ENCODE peak calls at places on chromosomes 5 and 9, in four cellular contexts. One of them, this sample, is unnamed.
A peak's percentile ranks its signal among the peaks of the same experiment; 100 is the strongest.

GRCh38 chr5:170541146-170541769 is 37.4 kb downstream of the KCNIP1 start:
- DNase-seq in nephron progenitor cell: no peak
- DNase-seq in glutamatergic neuron: no peak
- DNase-seq in endothelial cell: no peak
- DNase-seq in this sample: no peak

GRCh38 chr5:180830253-180831138 is 27.9 kb upstream of the MGAT1 start:
- DNase-seq in nephron progenitor cell: no peak
- DNase-seq in glutamatergic neuron: peak; percentile 77
- DNase-seq in endothelial cell: no peak
- DNase-seq in this sample: no peak

GRCh38 chr5:169302046-169302445 is 1.1 kb upstream of the SLIT3 start:
- DNase-seq in nephron progenitor cell: no peak
- DNase-seq in glutamatergic neuron: no peak
- DNase-seq in endothelial cell: no peak
- DNase-seq in this sample: no peak

GRCh38 chr5:134113572-134113907 is 941 bp upstream of the TCF7 start:
- DNase-seq in nephron progenitor cell: peak; percentile 23
- DNase-seq in glutamatergic neuron: no peak
- DNase-seq in endothelial cell: no peak
- DNase-seq in this sample: no peak

GRCh38 chr9:136975624-136976023 is 1.7 kb upstream of the PTGDS start:
- DNase-seq in nephron progenitor cell: peak; percentile 41
- DNase-seq in glutamatergic neuron: no peak
- DNase-seq in endothelial cell: peak; percentile 55
- DNase-seq in this sample: no peak

GRCh38 chr9:2271426-2271825 is 256.3 kb downstream of the SMARCA2 start:
- DNase-seq in nephron progenitor cell: no peak
- DNase-seq in glutamatergic neuron: no peak
- DNase-seq in endothelial cell: no peak
- DNase-seq in this sample: no peak

GRCh38 chr9:89474939-89475338 is 23.0 kb downstream of the SEMA4D start:
- DNase-seq in nephron progenitor cell: no peak
- DNase-seq in glutamatergic neuron: no peak
- DNase-seq in endothelial cell: no peak
- DNase-seq in this sample: no peak

GRCh38 chr9:132977626-132978450 is 656 bp upstream of the GFI1B start:
- DNase-seq in nephron progenitor cell: peak; percentile 80
- DNase-seq in glutamatergic neuron: peak; percentile 77
- DNase-seq in endothelial cell: peak; percentile 75
- DNase-seq in this sample: peak; percentile 58

GRCh38 chr5:109654455-109654854 is 35.3 kb upstream of the MAN2A1 start:
- DNase-seq in nephron progenitor cell: no peak
- DNase-seq in glutamatergic neuron: no peak
- DNase-seq in endothelial cell: no peak
- DNase-seq in this sample: no peak

GRCh38 chr5:133298447-133298846 is 246.6 kb downstream of the HSPA4 start:
- DNase-seq in nephron progenitor cell: no peak
- DNase-seq in glutamatergic neuron: no peak
- DNase-seq in endothelial cell: no peak
- DNase-seq in this sample: no peak

GRCh38 chr9:6567140-6567591 is 78.4 kb downstream of the GLDC start:
- DNase-seq in nephron progenitor cell: no peak
- DNase-seq in glutamatergic neuron: no peak
- DNase-seq in endothelial cell: no peak
- DNase-seq in this sample: no peak

GRCh38 chr5:84825616-84826015 is 440.9 kb upstream of the EDIL3 start:
- DNase-seq in nephron progenitor cell: no peak
- DNase-seq in glutamatergic neuron: no peak
- DNase-seq in endothelial cell: no peak
- DNase-seq in this sample: no peak

GRCh38 chr9:86043586-86043985 is 55.8 kb downstream of the GOLM1 start:
- DNase-seq in nephron progenitor cell: no peak
- DNase-seq in glutamatergic neuron: no peak
- DNase-seq in endothelial cell: no peak
- DNase-seq in this sample: no peak

GRCh38 chr9:24257726-24258125 is 288.0 kb downstream of the IZUMO3 start:
- DNase-seq in nephron progenitor cell: no peak
- DNase-seq in glutamatergic neuron: peak; percentile 15
- DNase-seq in endothelial cell: no peak
- DNase-seq in this sample: no peak

GRCh38 chr5:136104311-136104975 is 28.2 kb upstream of the SMAD5 start:
- DNase-seq in nephron progenitor cell: no peak
- DNase-seq in glutamatergic neuron: no peak
- DNase-seq in endothelial cell: no peak
- DNase-seq in this sample: no peak

GRCh38 chr5:97355775-97356174 is 172.7 kb upstream of the RIOK2 start:
- DNase-seq in nephron progenitor cell: no peak
- DNase-seq in glutamatergic neuron: no peak
- DNase-seq in endothelial cell: no peak
- DNase-seq in this sample: no peak

GRCh38 chr9:121985792-121986494 is 107.2 kb downstream of the TTLL11 start:
- DNase-seq in nephron progenitor cell: no peak
- DNase-seq in glutamatergic neuron: no peak
- DNase-seq in endothelial cell: no peak
- DNase-seq in this sample: no peak
- TF ChIP-seq CTCF in nephron progenitor cell: no peak
- TF ChIP-seq CTCF in glutamatergic neuron: no peak
- TF ChIP-seq CTCF in endothelial cell: no peak
- TF ChIP-seq CTCF in this sample: no peak

DNA sequence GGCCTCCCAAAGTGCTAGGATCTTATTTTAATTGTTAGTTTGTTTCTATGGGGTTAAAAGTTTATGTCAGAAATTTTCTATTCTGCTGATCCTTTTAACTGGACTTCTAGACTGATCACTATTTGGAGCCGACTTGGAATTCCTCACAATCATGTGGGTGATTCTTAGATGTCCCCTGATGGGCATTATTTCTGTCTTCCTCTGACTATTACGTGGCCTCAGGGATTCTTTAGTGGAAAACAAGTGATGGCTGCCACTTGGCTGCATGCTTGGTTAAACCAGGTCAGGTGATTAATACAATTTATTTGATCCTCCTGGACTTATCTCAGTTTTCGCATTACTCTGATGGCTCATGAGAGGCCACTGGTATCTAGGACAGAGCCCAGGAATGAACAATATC is 32.2 kb upstream of the OR2S2 start:
- DNase-seq in nephron progenitor cell: no peak
- DNase-seq in glutamatergic neuron: no peak
- DNase-seq in endothelial cell: no peak
- DNase-seq in this sample: no peak
- TF ChIP-seq CTCF in nephron progenitor cell: no peak
- TF ChIP-seq CTCF in glutamatergic neuron: no peak
- TF ChIP-seq CTCF in endothelial cell: no peak
- TF ChIP-seq CTCF in this sample: no peak

DNA sequence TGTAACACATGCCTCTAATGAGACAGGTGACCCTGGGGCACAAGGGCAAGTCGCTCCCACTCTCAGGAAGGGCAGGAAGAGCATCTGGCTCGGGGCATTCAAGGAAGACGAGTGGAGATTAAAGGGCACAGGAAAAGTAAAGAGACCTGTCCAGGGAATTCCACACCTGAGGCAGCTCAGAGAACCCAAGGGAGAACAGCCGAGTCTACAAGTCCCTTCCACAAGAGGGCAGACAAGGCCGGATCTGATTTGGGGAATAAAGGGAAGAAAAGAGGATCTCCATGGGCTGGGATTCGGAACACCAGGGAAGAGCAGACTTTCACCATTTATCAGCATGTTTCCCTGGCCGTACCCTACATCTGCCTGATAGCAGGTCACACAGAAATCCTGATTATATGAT is 28.1 kb downstream of the GPX3 start:
- DNase-seq in nephron progenitor cell: no peak
- DNase-seq in glutamatergic neuron: no peak
- DNase-seq in endothelial cell: no peak
- DNase-seq in this sample: no peak
- TF ChIP-seq CTCF in nephron progenitor cell: no peak
- TF ChIP-seq CTCF in glutamatergic neuron: no peak
- TF ChIP-seq CTCF in endothelial cell: no peak
- TF ChIP-seq CTCF in this sample: peak; percentile 31

DNA sequence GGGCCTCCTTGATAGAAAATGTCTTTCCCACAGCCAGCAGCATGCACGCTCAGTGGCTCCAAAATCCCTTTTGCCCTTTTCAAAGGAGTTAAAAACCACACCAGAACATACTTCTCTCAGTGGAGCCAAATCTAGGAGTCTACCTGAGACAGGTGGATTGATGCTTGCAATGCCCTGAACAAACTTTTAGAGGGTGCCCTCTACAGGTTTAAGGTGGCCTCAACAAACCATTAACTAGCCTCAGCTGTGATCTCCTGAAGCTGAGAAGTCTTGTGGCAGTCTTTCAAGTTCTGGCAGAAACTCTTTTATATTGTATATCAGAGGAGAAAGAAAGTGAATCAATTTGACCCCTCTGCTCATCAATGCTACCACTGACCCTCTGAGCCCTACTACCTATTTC is 125.4 kb downstream of the MED27 start:
- DNase-seq in nephron progenitor cell: no peak
- DNase-seq in glutamatergic neuron: no peak
- DNase-seq in endothelial cell: no peak
- DNase-seq in this sample: no peak
- TF ChIP-seq CTCF in nephron progenitor cell: peak; percentile 32
- TF ChIP-seq CTCF in glutamatergic neuron: peak; percentile 27
- TF ChIP-seq CTCF in endothelial cell: no peak
- TF ChIP-seq CTCF in this sample: peak; percentile 43

DNA sequence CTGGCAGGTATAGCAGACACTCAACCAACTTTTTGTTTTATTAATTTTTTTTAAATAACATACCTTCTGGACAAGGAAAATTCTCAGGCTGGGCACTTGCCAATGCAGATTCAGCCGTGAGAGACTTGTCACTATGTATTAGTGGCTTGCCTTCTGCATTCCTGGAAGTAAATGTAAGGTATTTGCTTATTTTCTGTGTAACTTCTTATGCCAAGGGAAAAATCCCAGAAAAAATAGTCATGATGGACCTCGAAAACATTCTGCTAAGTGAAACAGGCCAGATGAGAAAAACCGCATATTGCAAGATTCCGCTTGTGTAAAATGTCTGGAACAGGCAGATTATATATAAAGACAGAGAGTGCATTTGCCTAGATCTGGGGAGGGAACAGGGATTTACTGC is 260.3 kb upstream of the DAPK1 start:
- DNase-seq in nephron progenitor cell: no peak
- DNase-seq in glutamatergic neuron: no peak
- DNase-seq in endothelial cell: no peak
- DNase-seq in this sample: no peak
- TF ChIP-seq CTCF in nephron progenitor cell: no peak
- TF ChIP-seq CTCF in glutamatergic neuron: no peak
- TF ChIP-seq CTCF in endothelial cell: no peak
- TF ChIP-seq CTCF in this sample: no peak

GRCh38 chr5:75507841-75508240 is 3.6 kb downstream of the CERT1 start:
- DNase-seq in nephron progenitor cell: no peak
- DNase-seq in glutamatergic neuron: no peak
- DNase-seq in endothelial cell: no peak
- DNase-seq in this sample: no peak
- TF ChIP-seq CTCF in nephron progenitor cell: no peak
- TF ChIP-seq CTCF in glutamatergic neuron: no peak
- TF ChIP-seq CTCF in endothelial cell: no peak
- TF ChIP-seq CTCF in this sample: no peak